ENCODE peak calls at places on chromosomes 4 and X, in four cellular contexts. A, C, W and R are unnamed samples.

GRCh38 chrX:41921492-41922124 is 1.7 kb downstream of the CASK start:
- DNase-seq in A (peak), C (no peak), W (peak), R (no peak)

GRCh38 chrX:134431894-134432293 is 28.1 kb upstream of the HPRT1 start:
- DNase-seq in A (no peak), C (no peak), W (peak), R (no peak)

GRCh38 chrX:41189156-41189555 is 103.9 kb downstream of the USP9X start:
- DNase-seq in A (no peak), C (no peak), W (no peak), R (no peak)

GRCh38 chrX:109472939-109473713 is 8.8 kb downstream of the GUCY2F start:
- DNase-seq in A (no peak), C (peak), W (peak), R (no peak)

GRCh38 chr4:123986268-123986798 is 589.7 kb downstream of the SPRY1 start:
- DNase-seq in A (no peak), C (no peak), W (peak), R (no peak)

GRCh38 chrX:72351606-72352338 is 46.1 kb upstream of the CITED1 start:
- DNase-seq in A (no peak), C (no peak), W (peak), R (no peak)

GRCh38 chr4:7811536-7812190 is 128.0 kb downstream of the AFAP1 start:
- DNase-seq in A (no peak), C (no peak), W (no peak), R (no peak)

GRCh38 chr4:68344049-68344448 is 5.8 kb downstream of the YTHDC1 start:
- DNase-seq in A (no peak), C (no peak), W (no peak), R (no peak)

GRCh38 chr4:104015680-104016079 is 295.9 kb upstream of the TACR3 start:
- DNase-seq in A (peak), C (no peak), W (peak), R (no peak)

GRCh38 chr4:2802618-2803531 is 10.0 kb downstream of the SH3BP2 start:
- DNase-seq in A (no peak), C (no peak), W (no peak), R (no peak)

GRCh38 chr4:60463846-60464502 is 736.2 kb upstream of the ADGRL3 start:
- DNase-seq in A (no peak), C (no peak), W (no peak), R (no peak)

GRCh38 chr4:173448919-173449641 is 50.2 kb upstream of the SCRG1 start:
- DNase-seq in A (no peak), C (no peak), W (no peak), R (no peak)

GRCh38 chr4:138592801-138593200 is 350.7 kb upstream of the SLC7A11 start:
- DNase-seq in A (no peak), C (no peak), W (no peak), R (no peak)

GRCh38 chr4:173213296-173213695 is 44.7 kb downstream of the GALNT7 start:
- DNase-seq in A (no peak), C (no peak), W (no peak), R (no peak)

GRCh38 chr4:82017680-82018079 is 356.1 kb downstream of the HNRNPD start:
- DNase-seq in A (no peak), C (no peak), W (peak), R (no peak)

GRCh38 chr4:47213539-47213938 is 182.2 kb downstream of the GABRB1 start:
- DNase-seq in A (no peak), C (no peak), W (no peak), R (no peak)

GRCh38 chr4:80814266-80814665 is 216.2 kb upstream of the BMP3 start:
- DNase-seq in A (no peak), C (no peak), W (no peak), R (no peak)